ENCODE peak calls at places on chromosomes 3 and 15, in five cellular contexts. I, F, G, P and C are unnamed samples.

GRCh38 chr3:129051776-129052400 is 8.7 kb upstream of the GP9 start:
- DNase-seq in I (no peak), F (no peak), G (peak), P (no peak), C (no peak)

GRCh38 chr3:61615643-61616042 is 54.3 kb downstream of the PTPRG start:
- DNase-seq in I (no peak), F (no peak), G (no peak), P (peak), C (peak)

GRCh38 chr15:40436116-40436891 is 4.4 kb upstream of the BAHD1 start:
- DNase-seq in I (no peak), F (no peak), G (peak), P (no peak), C (peak)

GRCh38 chr3:178159691-178160090 is 376.5 kb upstream of the KCNMB2 start:
- DNase-seq in I (no peak), F (no peak), G (no peak), P (no peak), C (no peak)

GRCh38 chr15:80701676-80702311 is 6.7 kb downstream of the ABHD17C start:
- DNase-seq in I (no peak), F (no peak), G (no peak), P (no peak), C (no peak)

GRCh38 chr3:124935264-124935663 is 713 bp upstream of the MUC13 start:
- DNase-seq in I (no peak), F (no peak), G (no peak), P (no peak), C (no peak)

GRCh38 chr3:195613468-195614069 is 29.8 kb upstream of the APOD start:
- DNase-seq in I (no peak), F (no peak), G (peak), P (no peak), C (peak)

GRCh38 chr3:152183473-152183872 is 85.3 kb upstream of the MBNL1 start:
- DNase-seq in I (peak), F (peak), G (no peak), P (peak), C (no peak)

GRCh38 chr3:37295925-37296324 is 121.5 kb upstream of the LRRFIP2 start:
- DNase-seq in I (no peak), F (no peak), G (peak), P (no peak), C (no peak)

GRCh38 chr3:140447991-140448390 is 229.9 kb upstream of the TRIM42 start:
- DNase-seq in I (no peak), F (no peak), G (no peak), P (no peak), C (no peak)

GRCh38 chr15:72155021-72155621 is 36.9 kb downstream of the SENP8 start:
- DNase-seq in I (no peak), F (no peak), G (peak), P (peak), C (peak)

GRCh38 chr3:59709702-59710555 is 660.1 kb upstream of the CFAP20DC start:
- DNase-seq in I (no peak), F (no peak), G (no peak), P (peak), C (peak)

GRCh38 chr3:104514776-104515175 is 851.9 kb upstream of the ALCAM start:
- DNase-seq in I (no peak), F (no peak), G (no peak), P (no peak), C (no peak)